ENCODE peak calls at places on chromosomes 11 and 22, in seven cellular contexts. One of them, this sample, is unnamed. For H3K9me3, the result is how much of the 10 kb centered on the place peaks cover.

GRCh38 chr11:75051043-75051442 is 45.6 kb downstream of the OR2AT4 start:
- DNase-seq in GM12878: no peak
- DNase-seq in adrenal gland: no peak
- DNase-seq in breast epithelium: no peak
- DNase-seq in uterus: no peak
- DNase-seq in IMR-90: no peak
- DNase-seq in A549: no peak
- DNase-seq in this sample: no peak

GRCh38 chr11:47485112-47485511 is 36.2 kb upstream of the RAPSN start:
- DNase-seq in GM12878: no peak
- DNase-seq in adrenal gland: no peak
- DNase-seq in breast epithelium: no peak
- DNase-seq in uterus: no peak
- DNase-seq in IMR-90: no peak
- DNase-seq in A549: no peak
- DNase-seq in this sample: no peak

GRCh38 chr11:26778000-26778757 is 56.3 kb upstream of the SLC5A12 start:
- DNase-seq in GM12878: no peak
- DNase-seq in adrenal gland: no peak
- DNase-seq in breast epithelium: no peak
- DNase-seq in uterus: peak
- DNase-seq in IMR-90: peak
- DNase-seq in A549: no peak
- DNase-seq in this sample: no peak

GRCh38 chr11:95895815-95896214 is 28.1 kb downstream of the MTMR2 start:
- DNase-seq in GM12878: no peak
- DNase-seq in adrenal gland: no peak
- DNase-seq in breast epithelium: no peak
- DNase-seq in uterus: no peak
- DNase-seq in IMR-90: no peak
- DNase-seq in A549: no peak
- DNase-seq in this sample: no peak

GRCh38 chr11:117822522-117823033 is 2.0 kb downstream of the FXYD2 start:
- DNase-seq in GM12878: no peak
- DNase-seq in adrenal gland: no peak
- DNase-seq in breast epithelium: no peak
- DNase-seq in uterus: no peak
- DNase-seq in IMR-90: no peak
- DNase-seq in A549: no peak
- DNase-seq in this sample: no peak

GRCh38 chr11:120500414-120500936 is 11.1 kb upstream of the GRIK4 start:
- DNase-seq in GM12878: no peak
- DNase-seq in adrenal gland: no peak
- DNase-seq in breast epithelium: no peak
- DNase-seq in uterus: no peak
- DNase-seq in IMR-90: no peak
- DNase-seq in A549: no peak
- DNase-seq in this sample: no peak

GRCh38 chr11:102494216-102494615 is 36.3 kb downstream of the MMP7 start:
- DNase-seq in GM12878: no peak
- DNase-seq in adrenal gland: no peak
- DNase-seq in breast epithelium: no peak
- DNase-seq in uterus: no peak
- DNase-seq in IMR-90: peak
- DNase-seq in A549: peak
- DNase-seq in this sample: no peak

GRCh38 chr11:34242037-34242625 is 115.7 kb downstream of the ABTB2 start:
- DNase-seq in GM12878: no peak
- DNase-seq in adrenal gland: no peak
- DNase-seq in breast epithelium: no peak
- DNase-seq in uterus: no peak
- DNase-seq in IMR-90: peak
- DNase-seq in A549: peak
- DNase-seq in this sample: no peak

GRCh38 chr22:28560005-28560742 is 119.5 kb downstream of the TTC28 start:
- DNase-seq in GM12878: no peak
- DNase-seq in adrenal gland: no peak
- DNase-seq in breast epithelium: no peak
- DNase-seq in uterus: no peak
- DNase-seq in IMR-90: peak
- DNase-seq in A549: peak
- DNase-seq in this sample: no peak

GRCh38 chr22:39308614-39309363 is 10.6 kb downstream of the RPL3 start:
- DNase-seq in GM12878: no peak
- DNase-seq in adrenal gland: peak
- DNase-seq in breast epithelium: no peak
- DNase-seq in uterus: peak
- DNase-seq in IMR-90: peak
- DNase-seq in A549: peak
- DNase-seq in this sample: no peak
- TF ChIP-seq POLR2A in GM12878: no peak
- TF ChIP-seq POLR2A in adrenal gland: no peak
- TF ChIP-seq POLR2A in breast epithelium: no peak
- TF ChIP-seq POLR2A in uterus: no peak
- TF ChIP-seq POLR2A in IMR-90: no peak
- TF ChIP-seq POLR2A in A549: no peak
- TF ChIP-seq POLR2A in this sample: no peak

GRCh38 chr11:119337581-119338317 is 2.9 kb downstream of the C1QTNF5 start:
- DNase-seq in GM12878: no peak
- DNase-seq in adrenal gland: no peak
- DNase-seq in breast epithelium: no peak
- DNase-seq in uterus: peak
- DNase-seq in IMR-90: peak
- DNase-seq in A549: no peak
- DNase-seq in this sample: no peak

GRCh38 chr11:119336744-119337469 is 2.6 kb downstream of the RNF26 start:
- DNase-seq in GM12878: no peak
- DNase-seq in adrenal gland: no peak
- DNase-seq in breast epithelium: no peak
- DNase-seq in uterus: no peak
- DNase-seq in IMR-90: no peak
- DNase-seq in A549: no peak
- DNase-seq in this sample: no peak

GRCh38 chr11:119338946-119339580 is 1.6 kb downstream of the C1QTNF5 start:
- DNase-seq in GM12878: no peak
- DNase-seq in adrenal gland: no peak
- DNase-seq in breast epithelium: no peak
- DNase-seq in uterus: no peak
- DNase-seq in IMR-90: no peak
- DNase-seq in A549: no peak
- DNase-seq in this sample: no peak

GRCh38 chr11:119339581-119340334 is 925 bp downstream of the C1QTNF5 start:
- DNase-seq in GM12878: no peak
- DNase-seq in adrenal gland: peak
- DNase-seq in breast epithelium: no peak
- DNase-seq in uterus: peak
- DNase-seq in IMR-90: no peak
- DNase-seq in A549: no peak
- DNase-seq in this sample: no peak

DNA sequence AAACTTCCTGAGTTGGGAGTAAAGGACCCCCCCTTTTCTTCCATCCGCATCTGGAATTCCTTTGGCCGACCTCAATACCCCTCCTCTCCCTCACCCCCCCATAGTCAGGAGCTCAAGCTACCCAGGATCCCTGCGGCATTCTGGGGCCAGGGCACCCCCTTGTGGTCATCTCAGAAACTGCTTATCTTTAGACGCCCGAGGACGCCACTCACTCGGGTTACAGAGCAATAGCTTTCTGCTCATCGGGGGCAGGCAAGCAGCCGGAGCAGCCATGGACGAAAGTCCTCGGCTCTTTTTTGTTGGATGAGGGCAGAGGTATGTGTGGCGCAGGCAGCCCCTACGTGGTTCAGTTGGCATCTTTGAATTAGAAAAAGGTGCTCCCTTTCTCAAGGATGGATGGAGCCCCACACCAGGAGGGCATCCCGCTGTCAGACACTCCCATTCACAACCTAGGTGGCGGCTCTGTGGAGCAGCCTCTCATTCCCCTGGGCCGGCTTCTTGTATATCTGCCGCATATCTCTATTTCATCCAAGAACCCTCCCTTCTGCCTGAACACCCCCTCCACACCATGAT is 2.3 kb downstream of the C1QTNF5 start:
- DNase-seq in GM12878: no peak
- DNase-seq in adrenal gland: peak
- DNase-seq in breast epithelium: no peak
- DNase-seq in uterus: peak
- DNase-seq in IMR-90: no peak
- DNase-seq in A549: peak
- DNase-seq in this sample: no peak
- H3K4me3 ChIP-seq in GM12878: no peak
- H3K4me3 ChIP-seq in adrenal gland: no peak
- H3K4me3 ChIP-seq in breast epithelium: no peak
- H3K4me3 ChIP-seq in uterus: no peak
- H3K4me3 ChIP-seq in IMR-90: peak
- H3K4me3 ChIP-seq in A549: no peak
- H3K4me3 ChIP-seq in this sample: peak

GRCh38 chr22:47199261-47199948 is 437.0 kb downstream of the TBC1D22A start:
- DNase-seq in GM12878: no peak
- DNase-seq in adrenal gland: no peak
- DNase-seq in breast epithelium: no peak
- DNase-seq in uterus: no peak
- DNase-seq in IMR-90: no peak
- DNase-seq in A549: no peak
- DNase-seq in this sample: no peak
- H3K9me3 ChIP-seq in GM12878: under half
- H3K9me3 ChIP-seq in adrenal gland: under half
- H3K9me3 ChIP-seq in breast epithelium: under half
- H3K9me3 ChIP-seq in uterus: under half
- H3K9me3 ChIP-seq in IMR-90: under half
- H3K9me3 ChIP-seq in A549: under half
- H3K9me3 ChIP-seq in this sample: under half

DNA sequence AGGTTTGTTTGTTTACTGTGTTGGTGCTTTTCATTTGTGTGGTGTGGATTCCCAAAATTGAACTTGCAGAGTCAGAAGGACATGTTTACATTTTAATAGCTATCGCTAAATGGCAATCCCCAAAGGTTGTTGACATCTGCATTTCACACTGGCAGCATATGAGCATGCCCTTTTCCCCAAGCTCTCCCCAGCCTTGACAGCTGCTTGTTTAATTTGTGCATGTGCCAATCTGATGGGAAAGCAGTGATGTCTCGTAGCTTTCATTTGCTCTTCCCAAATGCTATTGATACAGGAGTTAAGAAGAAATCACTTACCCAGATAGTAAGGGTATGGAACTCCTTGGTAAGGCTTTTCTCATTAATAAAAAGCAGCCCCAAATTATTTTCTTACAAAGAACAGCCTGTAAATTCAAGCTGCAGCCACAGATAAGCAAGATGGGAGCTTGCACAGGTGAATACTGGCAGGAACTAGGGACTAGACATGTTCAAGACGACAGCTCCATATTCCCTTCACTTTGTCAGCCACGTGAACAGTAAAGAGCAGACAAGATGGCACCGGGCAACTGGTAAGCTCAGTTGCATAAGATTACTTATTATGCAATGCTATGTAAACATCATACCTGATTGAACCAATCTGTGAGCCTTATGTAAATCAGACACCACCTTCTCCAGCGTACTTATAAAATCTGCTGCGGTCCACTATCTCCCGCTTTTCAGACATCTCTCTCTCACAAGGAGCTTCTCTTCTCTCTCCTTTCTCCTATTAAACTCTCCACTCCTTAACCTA is 87.4 kb downstream of the IGLL5 start:
- DNase-seq in GM12878: no peak
- DNase-seq in adrenal gland: no peak
- DNase-seq in breast epithelium: no peak
- DNase-seq in uterus: no peak
- DNase-seq in IMR-90: no peak
- DNase-seq in A549: no peak
- DNase-seq in this sample: no peak
- TF ChIP-seq POLR2A in GM12878: no peak
- TF ChIP-seq POLR2A in adrenal gland: no peak
- TF ChIP-seq POLR2A in breast epithelium: no peak
- TF ChIP-seq POLR2A in uterus: no peak
- TF ChIP-seq POLR2A in IMR-90: no peak
- TF ChIP-seq POLR2A in A549: no peak
- TF ChIP-seq POLR2A in this sample: no peak

DNA sequence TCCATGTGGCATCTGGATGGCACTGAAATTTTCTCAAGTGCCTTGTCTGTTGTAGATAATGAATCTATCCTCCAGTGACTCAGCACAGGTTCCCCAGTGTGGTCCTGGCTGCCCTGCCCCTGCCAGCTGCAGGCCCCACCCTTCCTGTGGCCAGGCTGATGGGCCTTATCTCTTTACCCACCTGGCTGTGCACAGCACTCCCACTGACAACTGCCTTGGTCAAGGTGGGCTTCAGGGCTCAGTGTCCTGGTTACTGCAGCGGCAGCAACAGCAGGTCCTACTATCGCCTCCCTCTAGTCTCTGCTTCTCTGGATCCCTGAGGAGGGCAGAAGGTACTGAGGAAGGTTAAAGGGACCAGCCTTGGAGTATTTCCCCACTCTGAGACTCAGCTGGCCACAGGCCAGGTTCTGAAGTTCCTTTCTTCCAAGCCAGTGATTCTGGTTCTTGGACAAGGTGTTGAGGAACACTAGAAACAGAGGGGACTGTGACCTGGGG is 3.1 kb downstream of the HMBS start:
- DNase-seq in GM12878: no peak
- DNase-seq in adrenal gland: no peak
- DNase-seq in breast epithelium: no peak
- DNase-seq in uterus: no peak
- DNase-seq in IMR-90: no peak
- DNase-seq in A549: no peak
- DNase-seq in this sample: no peak
- H3K4me3 ChIP-seq in GM12878: no peak
- H3K4me3 ChIP-seq in adrenal gland: no peak
- H3K4me3 ChIP-seq in breast epithelium: no peak
- H3K4me3 ChIP-seq in uterus: no peak
- H3K4me3 ChIP-seq in IMR-90: no peak
- H3K4me3 ChIP-seq in A549: no peak
- H3K4me3 ChIP-seq in this sample: no peak

This sample was measured in esophagus squamous epithelium.